ENCODE peak calls at places on chromosome 5, in seven cellular contexts. One of them, this sample, is unnamed.

GRCh38 chr5:5643481-5643880 is 221.0 kb downstream of the ICE1 start:
- DNase-seq in H7: no peak
- DNase-seq in Peyer's patch: no peak
- DNase-seq in astrocyte of the spinal cord: no peak
- DNase-seq in psoas muscle: no peak
- DNase-seq in heart left ventricle: no peak
- DNase-seq in kidney: no peak
- DNase-seq in this sample: no peak

GRCh38 chr5:39919876-39920275 is 495.1 kb upstream of the DAB2 start:
- DNase-seq in heart left ventricle: no peak
- DNase-seq in psoas muscle: no peak
- DNase-seq in H7: no peak
- DNase-seq in kidney: no peak
- DNase-seq in Peyer's patch: no peak
- DNase-seq in astrocyte of the spinal cord: no peak
- DNase-seq in this sample: no peak

GRCh38 chr5:122195784-122196394 is 66.5 kb downstream of the ZNF474 start:
- DNase-seq in H7: peak
- DNase-seq in heart left ventricle: no peak
- DNase-seq in astrocyte of the spinal cord: peak
- DNase-seq in Peyer's patch: no peak
- DNase-seq in kidney: no peak
- DNase-seq in psoas muscle: no peak
- DNase-seq in this sample: peak

GRCh38 chr5:37989884-37990283 is 150.0 kb upstream of the GDNF start:
- DNase-seq in kidney: no peak
- DNase-seq in heart left ventricle: no peak
- DNase-seq in astrocyte of the spinal cord: no peak
- DNase-seq in H7: no peak
- DNase-seq in Peyer's patch: no peak
- DNase-seq in psoas muscle: no peak
- DNase-seq in this sample: no peak

GRCh38 chr5:179550511-179551342 is at the start of gene RUFY1:
- DNase-seq in Peyer's patch: peak
- DNase-seq in heart left ventricle: peak
- DNase-seq in H7: peak
- DNase-seq in kidney: peak
- DNase-seq in psoas muscle: peak
- DNase-seq in astrocyte of the spinal cord: peak
- DNase-seq in this sample: peak

GRCh38 chr5:109692011-109692410 is 2.3 kb downstream of the MAN2A1 start:
- DNase-seq in kidney: no peak
- DNase-seq in astrocyte of the spinal cord: peak
- DNase-seq in psoas muscle: no peak
- DNase-seq in Peyer's patch: no peak
- DNase-seq in H7: no peak
- DNase-seq in heart left ventricle: no peak
- DNase-seq in this sample: peak

GRCh38 chr5:16350816-16351215 is 114.8 kb downstream of the ZNF622 start:
- DNase-seq in Peyer's patch: no peak
- DNase-seq in psoas muscle: no peak
- DNase-seq in kidney: no peak
- DNase-seq in H7: no peak
- DNase-seq in astrocyte of the spinal cord: no peak
- DNase-seq in heart left ventricle: no peak
- DNase-seq in this sample: no peak

GRCh38 chr5:149636861-149637246 is 55.6 kb downstream of the ARHGEF37 start:
- DNase-seq in psoas muscle: no peak
- DNase-seq in heart left ventricle: no peak
- DNase-seq in kidney: peak
- DNase-seq in astrocyte of the spinal cord: peak
- DNase-seq in H7: peak
- DNase-seq in Peyer's patch: no peak
- DNase-seq in this sample: peak

GRCh38 chr5:82349651-82350050 is 71.5 kb upstream of the RPS23 start:
- DNase-seq in kidney: no peak
- DNase-seq in Peyer's patch: no peak
- DNase-seq in H7: peak
- DNase-seq in astrocyte of the spinal cord: no peak
- DNase-seq in heart left ventricle: no peak
- DNase-seq in psoas muscle: peak
- DNase-seq in this sample: no peak

GRCh38 chr5:127994087-127994660 is 89.4 kb upstream of the SLC12A2 start:
- DNase-seq in psoas muscle: no peak
- DNase-seq in Peyer's patch: no peak
- DNase-seq in kidney: no peak
- DNase-seq in heart left ventricle: no peak
- DNase-seq in astrocyte of the spinal cord: no peak
- DNase-seq in H7: no peak
- DNase-seq in this sample: no peak

GRCh38 chr5:123089971-123090640 is 1.1 kb downstream of the PRDM6 start:
- DNase-seq in Peyer's patch: no peak
- DNase-seq in kidney: no peak
- DNase-seq in astrocyte of the spinal cord: no peak
- DNase-seq in heart left ventricle: no peak
- DNase-seq in psoas muscle: no peak
- DNase-seq in H7: peak
- DNase-seq in this sample: peak

GRCh38 chr5:41748631-41749030 is 121.6 kb downstream of the OXCT1 start:
- DNase-seq in astrocyte of the spinal cord: peak
- DNase-seq in kidney: no peak
- DNase-seq in psoas muscle: no peak
- DNase-seq in Peyer's patch: no peak
- DNase-seq in heart left ventricle: no peak
- DNase-seq in H7: no peak
- DNase-seq in this sample: peak

GRCh38 chr5:145509336-145510150 is 325.6 kb downstream of the PRELID2 start:
- DNase-seq in H7: no peak
- DNase-seq in psoas muscle: no peak
- DNase-seq in Peyer's patch: no peak
- DNase-seq in heart left ventricle: no peak
- DNase-seq in astrocyte of the spinal cord: no peak
- DNase-seq in kidney: no peak
- DNase-seq in this sample: no peak

GRCh38 chr5:912356-913091 is 19.8 kb downstream of the TRIP13 start:
- DNase-seq in psoas muscle: no peak
- DNase-seq in kidney: no peak
- DNase-seq in H7: peak
- DNase-seq in astrocyte of the spinal cord: peak
- DNase-seq in Peyer's patch: no peak
- DNase-seq in heart left ventricle: no peak
- DNase-seq in this sample: peak

GRCh38 chr5:2153350-2153749 is 270.6 kb upstream of the IRX4 start:
- DNase-seq in kidney: peak
- DNase-seq in heart left ventricle: no peak
- DNase-seq in H7: no peak
- DNase-seq in Peyer's patch: no peak
- DNase-seq in astrocyte of the spinal cord: no peak
- DNase-seq in psoas muscle: no peak
- DNase-seq in this sample: no peak

GRCh38 chr5:33488558-33489355 is 48.0 kb downstream of the TARS1 start:
- DNase-seq in heart left ventricle: no peak
- DNase-seq in Peyer's patch: no peak
- DNase-seq in astrocyte of the spinal cord: no peak
- DNase-seq in psoas muscle: no peak
- DNase-seq in kidney: no peak
- DNase-seq in H7: no peak
- DNase-seq in this sample: no peak

GRCh38 chr5:150653145-150653761 is 7.8 kb upstream of the MYOZ3 start:
- DNase-seq in kidney: peak
- DNase-seq in psoas muscle: no peak
- DNase-seq in heart left ventricle: peak
- DNase-seq in astrocyte of the spinal cord: peak
- DNase-seq in Peyer's patch: no peak
- DNase-seq in H7: no peak
- DNase-seq in this sample: peak

GRCh38 chr5:110386782-110387181 is 339.7 kb downstream of the TMEM232 start:
- DNase-seq in Peyer's patch: no peak
- DNase-seq in heart left ventricle: no peak
- DNase-seq in psoas muscle: no peak
- DNase-seq in astrocyte of the spinal cord: peak
- DNase-seq in H7: no peak
- DNase-seq in kidney: no peak
- DNase-seq in this sample: peak

GRCh38 chr5:51387854-51388320 is 4.6 kb downstream of the ISL1 start:
- DNase-seq in astrocyte of the spinal cord: no peak
- DNase-seq in psoas muscle: no peak
- DNase-seq in H7: peak
- DNase-seq in Peyer's patch: no peak
- DNase-seq in kidney: no peak
- DNase-seq in heart left ventricle: no peak
- DNase-seq in this sample: no peak
- H3K4me3 ChIP-seq in astrocyte of the spinal cord: no peak
- H3K4me3 ChIP-seq in psoas muscle: no peak
- H3K4me3 ChIP-seq in H7: peak
- H3K4me3 ChIP-seq in Peyer's patch: no peak
- H3K4me3 ChIP-seq in kidney: no peak
- H3K4me3 ChIP-seq in heart left ventricle: no peak
- H3K4me3 ChIP-seq in this sample: no peak

GRCh38 chr5:9451017-9451416 is 94.9 kb downstream of the SEMA5A start:
- DNase-seq in heart left ventricle: no peak
- DNase-seq in Peyer's patch: no peak
- DNase-seq in psoas muscle: no peak
- DNase-seq in astrocyte of the spinal cord: no peak
- DNase-seq in H7: no peak
- DNase-seq in kidney: no peak
- DNase-seq in this sample: no peak

GRCh38 chr5:9441610-9442009 is 104.3 kb downstream of the SEMA5A start:
- DNase-seq in astrocyte of the spinal cord: no peak
- DNase-seq in psoas muscle: no peak
- DNase-seq in kidney: no peak
- DNase-seq in H7: no peak
- DNase-seq in Peyer's patch: no peak
- DNase-seq in heart left ventricle: no peak
- DNase-seq in this sample: no peak

GRCh38 chr5:9447691-9448090 is 98.2 kb downstream of the SEMA5A start:
- DNase-seq in kidney: no peak
- DNase-seq in heart left ventricle: no peak
- DNase-seq in astrocyte of the spinal cord: no peak
- DNase-seq in H7: no peak
- DNase-seq in Peyer's patch: no peak
- DNase-seq in psoas muscle: no peak
- DNase-seq in this sample: no peak

GRCh38 chr5:9444346-9444745 is 101.5 kb downstream of the SEMA5A start:
- DNase-seq in heart left ventricle: no peak
- DNase-seq in kidney: no peak
- DNase-seq in psoas muscle: no peak
- DNase-seq in H7: no peak
- DNase-seq in astrocyte of the spinal cord: no peak
- DNase-seq in Peyer's patch: no peak
- DNase-seq in this sample: no peak

DNA sequence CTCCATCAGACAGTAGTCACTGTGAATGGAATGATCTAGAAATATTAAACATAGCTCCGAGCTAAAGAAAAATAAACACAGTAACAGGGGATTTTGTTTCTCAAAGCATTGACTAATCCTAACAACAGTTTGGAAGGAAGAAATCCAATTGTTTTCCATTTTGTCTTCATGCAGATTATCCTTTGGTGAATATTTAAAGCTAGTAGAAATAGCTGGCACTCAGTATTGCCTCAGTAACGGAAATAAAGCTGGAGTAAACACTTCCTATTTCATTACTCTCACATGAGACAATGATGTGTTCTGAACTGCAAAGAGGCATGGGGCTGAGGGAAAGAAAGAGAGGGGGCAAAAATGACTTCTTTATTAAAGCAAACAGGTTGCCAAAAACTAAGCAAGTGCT is 99.9 kb downstream of the SEMA5A start:
- DNase-seq in H7: no peak
- DNase-seq in psoas muscle: no peak
- DNase-seq in heart left ventricle: no peak
- DNase-seq in kidney: no peak
- DNase-seq in Peyer's patch: no peak
- DNase-seq in astrocyte of the spinal cord: peak
- DNase-seq in this sample: peak
- H3K4me3 ChIP-seq in H7: no peak
- H3K4me3 ChIP-seq in psoas muscle: no peak
- H3K4me3 ChIP-seq in heart left ventricle: no peak
- H3K4me3 ChIP-seq in kidney: no peak
- H3K4me3 ChIP-seq in Peyer's patch: no peak
- H3K4me3 ChIP-seq in astrocyte of the spinal cord: no peak
- H3K4me3 ChIP-seq in this sample: no peak

GRCh38 chr5:74255692-74256091 is 384.8 kb downstream of the ENC1 start:
- DNase-seq in astrocyte of the spinal cord: no peak
- DNase-seq in Peyer's patch: no peak
- DNase-seq in psoas muscle: no peak
- DNase-seq in H7: no peak
- DNase-seq in heart left ventricle: no peak
- DNase-seq in kidney: no peak
- DNase-seq in this sample: no peak

GRCh38 chr5:74259572-74259971 is 381.0 kb downstream of the ENC1 start:
- DNase-seq in heart left ventricle: no peak
- DNase-seq in astrocyte of the spinal cord: no peak
- DNase-seq in kidney: no peak
- DNase-seq in Peyer's patch: no peak
- DNase-seq in psoas muscle: no peak
- DNase-seq in H7: no peak
- DNase-seq in this sample: no peak

GRCh38 chr5:74254257-74254656 is 386.3 kb downstream of the ENC1 start:
- DNase-seq in psoas muscle: no peak
- DNase-seq in Peyer's patch: no peak
- DNase-seq in kidney: no peak
- DNase-seq in astrocyte of the spinal cord: no peak
- DNase-seq in H7: no peak
- DNase-seq in heart left ventricle: no peak
- DNase-seq in this sample: no peak

GRCh38 chr5:74257645-74258328 is 382.7 kb downstream of the ENC1 start:
- DNase-seq in heart left ventricle: peak
- DNase-seq in Peyer's patch: no peak
- DNase-seq in psoas muscle: peak
- DNase-seq in kidney: peak
- DNase-seq in H7: no peak
- DNase-seq in astrocyte of the spinal cord: no peak
- DNase-seq in this sample: peak

DNA sequence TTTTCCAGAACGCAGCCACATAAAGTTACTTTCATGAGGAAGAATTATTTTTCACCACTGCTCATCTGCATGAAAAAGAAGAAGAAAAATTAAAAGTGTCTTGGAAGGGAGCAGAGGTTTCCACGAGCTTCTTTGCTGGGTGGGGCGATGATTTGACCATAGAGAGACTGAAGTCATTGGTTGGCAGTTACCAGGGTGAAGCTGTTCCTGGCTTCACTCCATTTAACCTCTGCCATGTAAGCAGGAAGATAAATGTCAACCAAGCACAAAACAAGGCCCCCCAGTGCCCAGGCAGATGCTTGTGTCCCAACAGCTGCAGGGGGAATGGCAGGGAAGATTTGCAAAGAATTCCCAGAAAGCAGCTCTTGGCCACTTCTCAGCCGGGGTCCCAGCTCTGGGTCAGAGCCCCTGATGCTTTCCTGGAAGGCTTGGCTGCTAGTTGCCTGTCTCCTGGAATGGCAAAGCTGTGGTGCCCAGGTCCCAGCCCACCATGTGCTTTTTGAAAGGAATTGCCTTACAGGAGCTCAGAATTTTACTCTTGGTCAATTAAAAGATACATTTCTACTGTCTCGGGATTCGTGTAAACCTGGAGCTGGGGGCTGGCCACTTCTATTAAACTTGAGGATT is 383.5 kb downstream of the ENC1 start:
- DNase-seq in heart left ventricle: no peak
- DNase-seq in astrocyte of the spinal cord: no peak
- DNase-seq in kidney: no peak
- DNase-seq in psoas muscle: no peak
- DNase-seq in Peyer's patch: no peak
- DNase-seq in H7: peak
- DNase-seq in this sample: no peak
- H3K4me3 ChIP-seq in heart left ventricle: no peak
- H3K4me3 ChIP-seq in astrocyte of the spinal cord: no peak
- H3K4me3 ChIP-seq in kidney: no peak
- H3K4me3 ChIP-seq in psoas muscle: no peak
- H3K4me3 ChIP-seq in Peyer's patch: no peak
- H3K4me3 ChIP-seq in H7: no peak
- H3K4me3 ChIP-seq in this sample: no peak

GRCh38 chr5:141486091-141486490 is 1.3 kb downstream of the PCDHGC4 start:
- DNase-seq in heart left ventricle: no peak
- DNase-seq in kidney: no peak
- DNase-seq in psoas muscle: no peak
- DNase-seq in astrocyte of the spinal cord: no peak
- DNase-seq in Peyer's patch: no peak
- DNase-seq in H7: no peak
- DNase-seq in this sample: no peak
- H3K4me3 ChIP-seq in heart left ventricle: no peak
- H3K4me3 ChIP-seq in kidney: no peak
- H3K4me3 ChIP-seq in psoas muscle: no peak
- H3K4me3 ChIP-seq in astrocyte of the spinal cord: no peak
- H3K4me3 ChIP-seq in Peyer's patch: no peak
- H3K4me3 ChIP-seq in H7: no peak
- H3K4me3 ChIP-seq in this sample: no peak